ENCODE peak calls at places on chromosomes 3 and 15, in six cellular contexts. F is ovary, W is kidney epithelial cell, Q is nephron progenitor cell, T is astrocyte of the spinal cord, Y is heart right ventricle. L is an unnamed sample.
A peak's percentile ranks its signal among the peaks of the same experiment; 100 is the strongest.

GRCh38 chr3:112693186-112693585 is 52.2 kb upstream of the CCDC80 start:
- DNase-seq in F (no peak), W (no peak), Q (no peak), T (no peak), Y (no peak), L (no peak)

GRCh38 chr3:148344522-148344921 is 353.2 kb upstream of the AGTR1 start:
- DNase-seq in F (no peak), W (no peak), Q (no peak), T (no peak), Y (no peak), L (no peak)

GRCh38 chr3:16136042-16136441 is 38.4 kb upstream of the GALNT15 start:
- DNase-seq in F (no peak), W (no peak), Q (no peak), T (peak; percentile 77), Y (no peak), L (no peak)

GRCh38 chr3:38643592-38643991 is 5.9 kb downstream of the SCN5A start:
- DNase-seq in F (no peak), W (no peak), Q (no peak), T (no peak), Y (no peak), L (no peak)

GRCh38 chr3:57746156-57747125 is 9.7 kb upstream of the SLMAP start:
- DNase-seq in F (no peak), W (no peak), Q (no peak), T (no peak), Y (no peak), L (no peak)

GRCh38 chr3:8575364-8576104 is 69.1 kb downstream of the SSUH2 start:
- DNase-seq in F (no peak), W (peak; percentile 50), Q (no peak), T (peak; percentile 56), Y (no peak), L (no peak)

GRCh38 chr3:106617276-106617675 is 748.5 kb upstream of the CBLB start:
- DNase-seq in F (no peak), W (no peak), Q (no peak), T (no peak), Y (no peak), L (no peak)

GRCh38 chr3:55332191-55332590 is 154.9 kb downstream of the WNT5A start:
- DNase-seq in F (no peak), W (no peak), Q (peak; percentile 15), T (no peak), Y (no peak), L (no peak)

GRCh38 chr15:22808761-22809280 is 22.4 kb downstream of the NIPA1 start:
- DNase-seq in F (no peak), W (peak; percentile 39), Q (no peak), T (peak; percentile 65), Y (no peak), L (no peak)

GRCh38 chr15:61835476-61836106 is 224.7 kb downstream of the VPS13C start:
- DNase-seq in F (peak; percentile 74), W (no peak), Q (peak; percentile 78), T (peak; percentile 56), Y (peak; percentile 35), L (peak; percentile 86)

GRCh38 chr3:39573392-39573791 is 105.9 kb downstream of the MOBP start:
- DNase-seq in F (no peak), W (no peak), Q (no peak), T (no peak), Y (no peak), L (no peak)

GRCh38 chr3:174775603-174776002 is 83.5 kb upstream of the NAALADL2 start:
- DNase-seq in F (no peak), W (no peak), Q (no peak), T (peak; percentile 16), Y (no peak), L (no peak)

GRCh38 chr15:96064351-96064756 is 266.1 kb upstream of the NR2F2 start:
- DNase-seq in F (peak; percentile 44), W (no peak), Q (no peak), T (no peak), Y (no peak), L (no peak)

GRCh38 chr15:69807752-69808151 is 290.0 kb downstream of the TLE3 start:
- DNase-seq in F (no peak), W (no peak), Q (no peak), T (peak; percentile 26), Y (peak; percentile 26), L (no peak)

GRCh38 chr3:79019137-79019923 is 748.5 kb downstream of the ROBO1 start:
- DNase-seq in F (peak; percentile 84), W (peak; percentile 67), Q (peak; percentile 74), T (peak; percentile 96), Y (peak; percentile 68), L (peak; percentile 93)

GRCh38 chr3:45507820-45508317 is 86.7 kb upstream of the LIMD1 start:
- DNase-seq in F (no peak), W (no peak), Q (peak; percentile 59), T (peak; percentile 85), Y (peak; percentile 40), L (peak; percentile 88)

GRCh38 chr3:45509768-45510129 is 84.8 kb upstream of the LIMD1 start:
- DNase-seq in F (no peak), W (no peak), Q (no peak), T (no peak), Y (no peak), L (no peak)

GRCh38 chr3:45510519-45510918 is 84.0 kb upstream of the LIMD1 start:
- DNase-seq in F (no peak), W (no peak), Q (no peak), T (no peak), Y (no peak), L (no peak)

GRCh38 chr3:45508659-45509037 is 85.9 kb upstream of the LIMD1 start:
- DNase-seq in F (no peak), W (no peak), Q (no peak), T (no peak), Y (no peak), L (no peak)

GRCh38 chr3:45509038-45509767 is 85.3 kb upstream of the LIMD1 start:
- DNase-seq in F (no peak), W (peak; percentile 91), Q (no peak), T (peak; percentile 99), Y (no peak), L (no peak)
- TF ChIP-seq CTCF in F (no peak), W (no peak), Q (no peak), T (no peak), Y (no peak), L (no peak)

DNA sequence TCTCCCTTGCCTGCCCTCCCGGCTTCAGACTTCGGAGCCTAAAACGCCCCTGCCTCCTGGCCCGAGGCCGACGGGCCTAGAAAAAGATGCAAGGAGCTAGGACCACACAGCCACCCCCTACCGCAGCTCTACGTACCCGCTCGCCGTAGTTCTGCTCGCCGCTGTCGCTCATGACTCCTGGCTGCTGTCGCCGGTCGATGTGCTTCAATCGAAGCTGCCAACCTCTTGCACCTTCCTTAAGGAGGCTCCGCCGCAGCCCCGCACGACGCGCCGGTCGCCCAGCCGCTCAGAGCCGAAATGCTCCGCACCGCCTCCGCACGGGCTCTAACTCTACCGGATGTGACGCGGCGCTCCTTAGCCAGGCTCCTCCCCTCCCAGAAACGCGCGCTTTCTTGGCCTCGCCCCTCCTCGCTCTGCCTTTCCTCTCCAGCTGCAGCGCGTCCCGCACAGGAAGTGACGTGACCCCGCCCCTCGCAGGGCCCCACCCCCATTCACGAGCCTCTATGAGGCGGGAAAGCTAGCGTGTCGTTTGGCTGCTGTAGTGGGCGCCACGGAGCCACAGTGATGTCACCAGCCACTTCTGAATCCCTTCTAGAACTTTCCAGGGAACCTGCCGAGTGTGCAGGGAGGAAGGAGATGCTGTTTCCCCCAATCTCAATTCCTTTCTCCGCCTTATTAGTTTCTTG is at the start of gene TRA2B:
- DNase-seq in F (peak; percentile 99), W (peak; percentile 82), Q (peak; percentile 97), T (peak; percentile 98), Y (peak; percentile 99), L (peak; percentile 99)
- TF ChIP-seq CTCF in F (no peak), W (peak; percentile 39), Q (no peak), T (no peak), Y (peak; percentile 64), L (peak; percentile 49)

DNA sequence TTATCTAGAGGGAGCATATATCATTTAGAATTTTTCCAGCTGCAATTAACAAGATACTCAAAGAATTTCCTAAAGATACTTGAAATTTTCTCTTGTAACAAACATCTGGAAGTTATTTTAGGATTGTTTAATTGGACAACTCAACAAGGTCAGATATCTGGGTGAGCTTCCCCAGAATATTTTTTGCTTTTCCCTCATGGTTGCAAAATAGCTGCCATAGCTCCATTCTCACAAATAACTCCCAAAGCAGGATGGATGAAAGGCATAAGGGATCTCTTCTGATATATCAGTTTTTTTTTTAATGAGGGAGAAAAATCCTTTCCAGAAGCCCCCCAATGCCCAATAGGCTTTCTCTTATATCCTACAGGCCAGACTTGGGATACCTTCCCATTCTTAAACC is 56.6 kb upstream of the SLC25A26 start:
- DNase-seq in F (no peak), W (no peak), Q (no peak), T (no peak), Y (no peak), L (no peak)
- TF ChIP-seq CTCF in F (no peak), W (no peak), Q (no peak), T (no peak), Y (no peak), L (no peak)

GRCh38 chr3:50122071-50122470 is 33.1 kb upstream of the SEMA3F start:
- DNase-seq in F (no peak), W (no peak), Q (no peak), T (no peak), Y (no peak), L (no peak)
- TF ChIP-seq CTCF in F (no peak), W (no peak), Q (no peak), T (no peak), Y (no peak), L (no peak)

GRCh38 chr3:169575381-169575780 is 88.1 kb downstream of the MECOM start:
- DNase-seq in F (no peak), W (peak; percentile 12), Q (no peak), T (peak; percentile 39), Y (no peak), L (no peak)
- TF ChIP-seq CTCF in F (no peak), W (no peak), Q (no peak), T (no peak), Y (no peak), L (no peak)